ENCODE peak calls at places on chromosome 12, in four cellular contexts. U, L, V and W are unnamed samples.

GRCh38 chr12:122060069-122060468 is 18.5 kb upstream of the MLXIP start:
- DNase-seq in V (no peak), L (no peak), U (no peak), W (no peak)

GRCh38 chr12:389138-390096 is at the start of gene KDM5A:
- DNase-seq in L (peak; percentile 86), U (peak; percentile 91), V (peak; percentile 70), W (peak; percentile 70)

GRCh38 chr12:76554411-76555225 is 5.0 kb downstream of the OSBPL8 start:
- DNase-seq in V (no peak), L (no peak), U (peak; percentile 10), W (no peak)

GRCh38 chr12:120468846-120469449 is 600 bp downstream of the SRSF9 start:
- DNase-seq in V (no peak), L (no peak), U (peak; percentile 94), W (peak; percentile 64)

GRCh38 chr12:8452976-8453616 is 2.7 kb upstream of the CLEC6A start:
- DNase-seq in U (no peak), V (no peak), L (no peak), W (no peak)

GRCh38 chr12:70758494-70758845 is 121.2 kb upstream of the PTPRB start:
- DNase-seq in L (no peak), U (no peak), V (no peak), W (no peak)

GRCh38 chr12:4214912-4215861 is 58.4 kb upstream of the CCND2 start:
- DNase-seq in L (no peak), U (no peak), V (peak; percentile 50), W (peak; percentile 30)

GRCh38 chr12:78340406-78340805 is 509.7 kb downstream of the NAV3 start:
- DNase-seq in U (no peak), V (no peak), L (no peak), W (no peak)

GRCh38 chr12:52052471-52053186 is 1.4 kb downstream of the NR4A1 start:
- DNase-seq in V (no peak), L (no peak), U (no peak), W (no peak)

GRCh38 chr12:93802698-93803097 is 125.5 kb downstream of the CRADD start:
- DNase-seq in V (no peak), U (no peak), L (no peak), W (no peak)

GRCh38 chr12:68899251-68899771 is 33.7 kb downstream of the CPM start:
- DNase-seq in V (no peak), L (peak; percentile 46), U (no peak), W (no peak)

GRCh38 chr12:79194595-79194994 is 330.0 kb downstream of the SYT1 start:
- DNase-seq in L (no peak), U (no peak), V (no peak), W (no peak)

GRCh38 chr12:3456809-3457208 is 34.2 kb upstream of the PRMT8 start:
- DNase-seq in L (peak; percentile 5), U (peak; percentile 30), V (no peak), W (no peak)

GRCh38 chr12:95663525-95663924 is 112.2 kb upstream of the USP44 start:
- DNase-seq in L (peak; percentile 23), V (no peak), U (no peak), W (no peak)

GRCh38 chr12:88575361-88575959 is 4.8 kb downstream of the KITLG start:
- DNase-seq in L (no peak), U (no peak), V (no peak), W (no peak)

GRCh38 chr12:91877461-91878230 is 268.0 kb downstream of the BTG1 start:
- DNase-seq in V (no peak), L (no peak), U (no peak), W (no peak)

GRCh38 chr12:91871751-91872150 is 273.9 kb downstream of the BTG1 start:
- DNase-seq in U (no peak), V (no peak), L (no peak), W (no peak)

GRCh38 chr12:91877022-91877421 is 268.6 kb downstream of the BTG1 start:
- DNase-seq in L (no peak), U (no peak), V (no peak), W (peak; percentile 1)

GRCh38 chr12:91870872-91871707 is 274.6 kb downstream of the BTG1 start:
- DNase-seq in V (no peak), L (no peak), U (no peak), W (no peak)

GRCh38 chr12:91874086-91874865 is 271.4 kb downstream of the BTG1 start:
- DNase-seq in L (no peak), V (no peak), U (no peak), W (no peak)
- TF ChIP-seq TAF1 in L (no peak), V (no peak), U (no peak), W (no peak)

DNA sequence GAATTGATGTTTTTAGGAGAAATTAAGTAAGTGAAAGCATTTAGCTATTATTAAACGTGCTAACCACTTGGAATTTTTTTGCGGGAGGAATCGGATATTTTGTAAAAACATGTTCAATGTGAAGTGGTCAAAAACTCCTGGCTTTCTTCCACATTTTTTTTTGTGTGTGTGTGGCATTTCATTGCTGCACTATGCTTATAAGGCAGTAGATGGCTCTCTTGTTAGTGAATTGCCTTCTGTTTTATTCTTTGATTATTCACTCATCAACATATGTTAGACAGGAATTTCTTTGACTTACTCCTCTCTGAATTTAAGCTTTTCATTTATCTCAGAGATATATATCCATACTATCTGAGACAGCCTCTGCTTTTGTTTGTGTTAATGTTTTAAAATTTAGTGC is 71.3 kb downstream of the DERA start:
- DNase-seq in L (no peak), U (peak; percentile 44), V (no peak), W (no peak)
- TF ChIP-seq TAF1 in L (no peak), U (no peak), V (no peak), W (no peak)

DNA sequence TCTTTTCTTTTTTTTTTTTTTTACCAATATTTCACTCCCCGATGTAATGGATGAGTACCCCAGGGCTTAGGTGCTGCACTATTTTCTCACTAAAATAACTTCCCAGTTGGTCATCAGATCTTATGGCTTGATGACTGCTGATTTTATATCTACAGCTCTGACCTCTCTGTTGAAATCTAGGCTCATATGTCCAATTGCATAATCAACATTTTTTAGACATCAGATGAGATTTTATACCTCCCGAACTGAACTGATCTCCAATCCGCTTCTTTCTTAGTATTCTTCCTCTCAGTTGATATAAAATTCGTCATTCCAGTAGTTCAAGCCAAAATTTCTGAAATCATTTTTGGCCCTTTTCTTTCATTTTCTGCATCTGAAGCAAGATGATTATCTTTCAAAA is 1236.5 kb downstream of the SLC16A7 start:
- DNase-seq in L (no peak), V (no peak), U (no peak), W (no peak)
- TF ChIP-seq TAF1 in L (no peak), V (no peak), U (no peak), W (no peak)

GRCh38 chr12:116604883-116605641 is 45.9 kb downstream of the MAP1LC3B2 start:
- DNase-seq in V (no peak), L (no peak), U (no peak), W (no peak)
- TF ChIP-seq TAF1 in V (no peak), L (no peak), U (no peak), W (no peak)

GRCh38 chr12:60257063-60257462 is 661.2 kb downstream of the SLC16A7 start:
- DNase-seq in L (peak; percentile 17), V (no peak), U (no peak), W (no peak)
- TF ChIP-seq TAF1 in L (no peak), V (no peak), U (no peak), W (no peak)

DNA sequence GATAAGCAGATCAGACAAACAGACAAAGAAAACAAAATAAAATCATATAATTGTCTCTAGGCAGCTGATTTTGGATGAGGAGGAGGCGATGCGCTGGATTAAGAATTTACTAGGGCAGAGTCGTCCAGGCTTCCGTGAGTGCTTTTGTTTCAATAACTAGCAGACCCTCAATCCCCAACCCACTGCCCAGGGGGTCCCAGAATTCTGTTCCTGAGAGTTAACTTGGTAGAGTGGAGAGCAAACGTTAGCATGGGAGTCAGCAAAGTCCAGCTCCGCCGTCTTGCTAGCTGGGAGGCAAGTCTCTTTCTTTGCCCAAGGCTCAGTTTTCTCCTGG is 95.5 kb upstream of the TBX5 start:
- DNase-seq in U (no peak), V (no peak), L (no peak), W (no peak)
- TF ChIP-seq TAF1 in U (no peak), V (no peak), L (no peak), W (no peak)

GRCh38 chr12:80373666-80374065 is 70.4 kb upstream of the PTPRQ start:
- DNase-seq in V (no peak), U (no peak), L (no peak), W (no peak)
- TF ChIP-seq TAF1 in V (no peak), U (no peak), L (no peak), W (no peak)

GRCh38 chr12:110141389-110141788 is 17.2 kb downstream of the IFT81 start:
- DNase-seq in V (no peak), U (no peak), L (no peak), W (no peak)
- TF ChIP-seq TAF1 in V (no peak), U (no peak), L (no peak), W (no peak)

GRCh38 chr12:66851134-66851533 is 172.3 kb upstream of the GRIP1 start:
- DNase-seq in U (no peak), V (no peak), L (no peak), W (no peak)
- TF ChIP-seq TAF1 in U (no peak), V (no peak), L (no peak), W (no peak)